ENCODE peak calls at places on chromosome 18, in nine cellular contexts. S, F, V, N, Q, Y, E, Z and R are unnamed samples.

GRCh38 chr18:42306208-42306980 is 351.4 kb downstream of the PIK3C3 start:
- DNase-seq in E (no peak), Z (no peak), Y (no peak), N (no peak), F (no peak), S (no peak), Q (no peak), V (no peak), R (no peak)

GRCh38 chr18:33923980-33924379 is 300.7 kb downstream of the NOL4 start:
- DNase-seq in N (no peak), F (no peak), Y (no peak), Q (no peak), Z (no peak), V (no peak), S (no peak), E (no peak), R (no peak)

GRCh38 chr18:30457156-30457555 is 585.4 kb downstream of the DSC3 start:
- DNase-seq in N (no peak), V (no peak), S (no peak), Y (no peak), Z (no peak), Q (no peak), E (no peak), F (no peak), R (no peak)

GRCh38 chr18:41972067-41973000 is 17.3 kb downstream of the PIK3C3 start:
- DNase-seq in Y (no peak), S (no peak), Q (no peak), F (no peak), Z (no peak), E (no peak), V (no peak), N (no peak), R (no peak)

GRCh38 chr18:26549486-26550435 is 1.4 kb upstream of the KCTD1 start:
- DNase-seq in F (peak; percentile 63), E (peak; percentile 73), Q (peak; percentile 73), S (peak; percentile 43), Y (no peak), Z (no peak), N (no peak), V (peak; percentile 73), R (peak; percentile 77)

GRCh38 chr18:5918196-5918595 is 22.9 kb upstream of the TMEM200C start:
- DNase-seq in Y (no peak), Q (no peak), E (no peak), V (no peak), S (no peak), F (no peak), Z (no peak), N (no peak), R (no peak)

GRCh38 chr18:905948-906415 is 1.3 kb downstream of the ADCYAP1 start:
- DNase-seq in F (no peak), V (no peak), Y (no peak), Q (no peak), E (no peak), S (no peak), Z (no peak), N (no peak), R (no peak)

GRCh38 chr18:58221060-58221725 is 177.2 kb downstream of the NEDD4L start:
- DNase-seq in E (no peak), Q (no peak), F (peak; percentile 81), Y (no peak), V (peak; percentile 85), Z (peak; percentile 94), S (no peak), N (peak; percentile 94), R (peak; percentile 67)

GRCh38 chr18:55301836-55302235 is 286.2 kb downstream of the TCF4 start:
- DNase-seq in V (no peak), Z (no peak), N (no peak), Q (no peak), E (no peak), Y (no peak), F (no peak), S (no peak), R (no peak)

GRCh38 chr18:28175047-28175929 is 1.6 kb downstream of the CDH2 start:
- DNase-seq in N (no peak), F (no peak), Q (peak; percentile 42), S (peak; percentile 17), Z (no peak), E (no peak), V (no peak), Y (no peak), R (peak; percentile 85)

GRCh38 chr18:59467497-59467896 is 108.4 kb upstream of the LMAN1 start:
- DNase-seq in Q (no peak), Z (no peak), N (no peak), S (no peak), Y (no peak), F (no peak), V (no peak), E (no peak), R (no peak)

GRCh38 chr18:74928194-74928968 is 280.6 kb downstream of the PTGR3 start:
- DNase-seq in F (no peak), Q (no peak), Y (no peak), V (no peak), Z (no peak), N (no peak), E (no peak), S (no peak), R (no peak)

GRCh38 chr18:9835796-9836195 is 50.0 kb upstream of the TXNDC2 start:
- DNase-seq in Q (no peak), F (no peak), Y (no peak), Z (no peak), V (no peak), S (no peak), N (no peak), E (no peak), R (no peak)

DNA sequence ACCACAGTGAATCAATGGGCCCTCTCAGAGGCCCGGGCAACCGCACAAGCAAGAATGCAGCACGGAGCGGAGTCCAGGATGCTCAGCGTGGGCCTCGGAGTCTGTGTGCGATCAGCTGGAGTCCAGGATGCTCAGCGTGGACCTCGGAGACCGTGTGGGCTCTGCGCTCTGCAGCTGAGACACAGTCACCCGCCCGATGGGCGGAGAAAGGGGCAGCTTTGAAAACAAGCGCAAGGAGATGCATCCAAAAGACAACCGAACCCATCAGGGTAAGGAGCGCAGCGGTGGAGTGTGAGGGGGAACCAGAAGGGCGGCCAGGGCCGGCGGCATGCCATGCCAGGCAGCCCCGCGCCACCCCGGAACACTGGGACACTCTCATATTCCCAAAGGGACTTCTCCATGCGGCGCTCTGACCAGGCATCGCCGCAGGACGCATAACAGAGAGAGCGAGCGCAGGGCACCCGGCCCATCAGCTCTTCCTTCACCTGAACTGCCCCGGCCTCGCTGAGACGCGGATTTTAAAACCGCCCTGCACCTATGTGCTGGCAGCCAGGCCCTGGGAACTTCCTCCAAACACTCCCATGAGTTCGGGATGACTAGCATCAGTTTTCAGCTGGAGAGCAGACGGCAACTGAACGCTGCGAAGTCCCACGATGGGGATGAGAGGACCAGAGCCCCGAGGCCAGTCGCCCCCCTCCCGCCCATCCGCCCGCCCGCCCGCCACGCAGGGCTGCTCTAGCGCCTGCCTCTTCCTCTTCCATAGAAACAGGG is 44.7 kb downstream of the MC5R start:
- DNase-seq in N (no peak), Q (no peak), Z (no peak), V (no peak), S (no peak), Y (no peak), E (no peak), F (no peak), R (no peak)
- H3K4me3 ChIP-seq in N (no peak overlapping the region), Q (peak overlapping the region; percentile 8), Z (no peak overlapping the region), V (no peak overlapping the region), S (no peak overlapping the region), Y (no peak overlapping the region), E (peak overlapping the region; percentile 10), F (no peak overlapping the region), R (no peak overlapping the region)

DNA sequence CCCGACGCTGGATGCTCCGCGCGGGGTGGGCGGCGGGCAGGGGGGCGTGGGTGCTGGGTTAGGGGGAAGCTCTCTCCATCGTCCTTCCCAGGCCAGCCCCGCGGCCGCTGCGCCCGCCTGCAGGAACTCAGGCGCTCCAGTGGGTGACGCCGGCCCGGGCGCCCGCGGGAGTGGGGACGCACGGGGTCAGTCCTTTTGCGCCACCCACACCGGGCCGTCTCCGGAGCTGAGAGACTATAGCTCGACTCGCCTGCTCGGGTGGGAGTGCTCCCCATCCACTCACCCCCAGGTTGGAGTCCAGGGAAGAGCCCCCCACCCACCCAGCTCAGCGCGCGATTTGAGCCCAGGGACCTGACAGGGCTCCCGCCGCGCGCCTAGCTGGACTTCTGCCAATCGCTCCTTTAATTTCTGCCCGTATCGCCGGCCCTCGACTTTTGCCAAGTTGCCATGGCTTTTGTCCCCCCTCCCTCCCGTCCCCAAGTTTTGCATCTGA is 205.6 kb upstream of the SMAD2 start:
- DNase-seq in Y (no peak), E (no peak), Z (no peak), S (no peak), N (no peak), F (peak; percentile 48), Q (peak; percentile 46), V (peak; percentile 63), R (no peak)
- H3K4me3 ChIP-seq in Y (peak overlapping the region; percentile 62), E (peak overlapping the region; percentile 83), Z (peak overlapping the region; percentile 51), S (peak overlapping the region; percentile 51), N (peak overlapping the region; percentile 69), F (peak overlapping the region; percentile 43), Q (peak overlapping the region; percentile 75), V (peak overlapping the region; percentile 50), R (peak overlapping the region; percentile 77)

GRCh38 chr18:61892683-61893303 is at the start of gene RNF152:
- DNase-seq in E (peak; percentile 62), N (no peak), F (peak; percentile 36), Y (no peak), S (peak; percentile 44), Q (peak; percentile 36), V (peak; percentile 52), Z (no peak), R (peak; percentile 64)

GRCh38 chr18:61891271-61891670 is 1.5 kb downstream of the RNF152 start:
- DNase-seq in Y (no peak), N (peak; percentile 70), S (no peak), V (no peak), E (no peak), Z (no peak), Q (no peak), F (no peak), R (peak; percentile 41)

GRCh38 chr18:61890344-61890743 is 2.5 kb downstream of the RNF152 start:
- DNase-seq in S (no peak), Y (no peak), Q (no peak), E (no peak), V (no peak), Z (no peak), N (no peak), F (no peak), R (no peak)

GRCh38 chr18:61893304-61893970 is 630 bp upstream of the RNF152 start:
- DNase-seq in Y (no peak), Q (peak; percentile 59), Z (no peak), S (peak; percentile 45), N (no peak), F (no peak), E (peak; percentile 68), V (peak; percentile 72), R (peak; percentile 75)

DNA sequence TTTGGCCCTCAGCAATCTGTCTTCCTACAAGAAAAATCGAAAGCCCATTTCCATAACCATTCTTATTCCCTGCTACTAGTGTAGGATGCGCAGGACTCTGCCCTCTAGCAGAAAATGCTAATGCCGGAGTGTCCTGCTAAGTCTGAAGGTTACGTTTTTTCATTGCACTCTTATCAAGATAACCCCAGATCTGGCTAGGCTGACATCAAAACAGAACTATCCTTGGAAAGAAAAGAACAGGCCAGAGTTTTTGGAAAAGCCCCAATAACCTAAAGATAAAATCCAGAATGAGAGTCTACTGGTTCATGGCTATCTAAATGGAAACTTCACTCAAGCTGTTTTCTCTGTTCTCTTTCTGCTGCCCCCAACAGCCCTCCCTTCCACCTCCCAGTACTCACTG is 933 bp downstream of the RNF152 start:
- DNase-seq in Z (no peak), F (no peak), E (no peak), S (no peak), Y (no peak), Q (no peak), V (no peak), N (no peak), R (peak; percentile 23)
- H3K4me3 ChIP-seq in Z (no peak overlapping the region), F (no peak overlapping the region), E (peak overlapping the region; percentile 88), S (peak overlapping the region; percentile 94), Y (peak overlapping the region; percentile 93), Q (peak overlapping the region; percentile 88), V (no peak overlapping the region), N (peak overlapping the region; percentile 89), R (no peak overlapping the region)

GRCh38 chr18:2811416-2811815 is 35.4 kb upstream of the EMILIN2 start:
- DNase-seq in Z (no peak), S (no peak), N (no peak), F (no peak), Q (no peak), E (no peak), V (no peak), Y (no peak), R (no peak)
- H3K4me3 ChIP-seq in Z (no peak overlapping the region), S (no peak overlapping the region), N (no peak overlapping the region), F (no peak overlapping the region), Q (no peak overlapping the region), E (no peak overlapping the region), V (no peak overlapping the region), Y (no peak overlapping the region), R (peak overlapping the region; percentile 27)